ENCODE peak calls at places on chromosomes 12 and 14, in six cellular contexts. U, E, W, O, L and G are unnamed samples.

GRCh38 chr12:124248862-124249825 is 45.7 kb upstream of the RFLNA start:
- DNase-seq in E (no peak), O (no peak), W (no peak), L (no peak), U (no peak), G (no peak)

GRCh38 chr12:26821212-26821701 is 11.7 kb downstream of the ITPR2 start:
- DNase-seq in W (no peak), E (no peak), U (no peak), L (no peak), O (no peak), G (peak)

GRCh38 chr14:60642270-60642789 is 6.9 kb downstream of the SIX1 start:
- DNase-seq in O (no peak), W (no peak), U (no peak), E (no peak), L (no peak), G (no peak)

GRCh38 chr14:65072256-65072655 is 30.1 kb downstream of the MAX start:
- DNase-seq in U (no peak), L (no peak), W (no peak), E (no peak), O (no peak), G (no peak)

GRCh38 chr12:64252708-64253107 is 30.6 kb upstream of the KICS2 start:
- DNase-seq in E (no peak), W (no peak), O (no peak), U (no peak), L (no peak), G (no peak)

GRCh38 chr12:61676520-61676919 is 583.7 kb upstream of the USP15 start:
- DNase-seq in L (no peak), O (no peak), E (no peak), U (no peak), W (no peak), G (no peak)

GRCh38 chr12:80778005-80778541 is 61.4 kb downstream of the MYF5 start:
- DNase-seq in O (no peak), L (peak), U (no peak), E (peak), W (peak), G (peak)

GRCh38 chr12:95790912-95791849 is 617 bp upstream of the NTN4 start:
- DNase-seq in L (no peak), E (no peak), U (peak), W (no peak), O (no peak), G (peak)

GRCh38 chr14:49971156-49972141 is 78.6 kb downstream of the ARF6 start:
- DNase-seq in O (no peak), U (no peak), L (no peak), E (no peak), W (no peak), G (no peak)

GRCh38 chr12:52693261-52693660 is 10.1 kb downstream of the KRT77 start:
- DNase-seq in E (no peak), U (no peak), W (no peak), L (no peak), O (no peak), G (no peak)

GRCh38 chr14:86296173-86296572 is 766.2 kb downstream of the FLRT2 start:
- DNase-seq in W (no peak), E (peak), U (no peak), O (no peak), L (no peak), G (no peak)

GRCh38 chr12:102454808-102455760 is 25.3 kb downstream of the IGF1 start:
- DNase-seq in W (no peak), L (no peak), U (no peak), E (no peak), O (no peak), G (no peak)

GRCh38 chr14:61343991-61344405 is 22.6 kb downstream of the PRKCH start:
- DNase-seq in E (no peak), L (no peak), U (no peak), W (no peak), O (no peak), G (no peak)

GRCh38 chr12:47817272-47818006 is 2.3 kb downstream of the HDAC7 start:
- DNase-seq in L (no peak), W (no peak), E (no peak), O (no peak), U (peak), G (no peak)

GRCh38 chr12:85310025-85310424 is 30.0 kb downstream of the ALX1 start:
- DNase-seq in W (no peak), L (no peak), E (peak), U (no peak), O (no peak), G (no peak)